ENCODE peak calls at places on chromosomes 12 and 14, in nine cellular contexts. A, K, M, O, S, H, B, P and I are unnamed samples.

GRCh38 chr14:21030531-21030930 is 514 bp downstream of the TPPP2 start:
- DNase-seq in M (no peak), S (no peak), H (no peak), A (no peak), B (no peak), O (no peak), K (no peak), P (no peak), I (no peak)

GRCh38 chr12:53115112-53115890 is 12.0 kb downstream of the SOAT2 start:
- DNase-seq in O (no peak), K (no peak), M (no peak), A (no peak), S (no peak), H (no peak), B (no peak), P (no peak), I (no peak)

GRCh38 chr12:31440586-31440985 is 114.6 kb upstream of the SINHCAF start:
- DNase-seq in M (no peak), O (no peak), B (no peak), S (no peak), K (no peak), H (no peak), P (no peak), A (no peak), I (no peak)

GRCh38 chr14:58280954-58281787 is 17.2 kb upstream of the ARID4A start:
- DNase-seq in A (peak; percentile 95), K (peak; percentile 44), P (no peak), B (peak; percentile 34), H (peak; percentile 54), S (no peak), M (peak; percentile 72), O (peak; percentile 92), I (no peak)

GRCh38 chr12:130818381-130819247 is 20.4 kb downstream of the STX2 start:
- DNase-seq in H (peak; percentile 66), P (peak; percentile 86), S (peak; percentile 78), B (peak; percentile 67), O (no peak), M (peak; percentile 49), K (peak; percentile 78), A (peak; percentile 46), I (peak; percentile 76)

GRCh38 chr12:106883421-106883820 is 72.3 kb upstream of the TMEM263 start:
- DNase-seq in M (no peak), A (peak; percentile 39), K (no peak), H (no peak), B (no peak), P (no peak), S (no peak), O (peak; percentile 80), I (no peak)

GRCh38 chr12:91216871-91217270 is 34.3 kb upstream of the DCN start:
- DNase-seq in K (no peak), B (no peak), H (no peak), M (no peak), P (no peak), A (no peak), O (peak; percentile 29), S (no peak), I (no peak)

GRCh38 chr14:85576848-85577541 is 47.1 kb downstream of the FLRT2 start:
- DNase-seq in B (no peak), O (peak; percentile 35), P (no peak), S (no peak), M (no peak), A (no peak), H (no peak), K (no peak), I (no peak)

GRCh38 chr12:61750604-61751003 is 509.6 kb upstream of the USP15 start:
- DNase-seq in M (no peak), A (peak; percentile 0), P (no peak), O (no peak), K (no peak), B (no peak), H (no peak), S (no peak), I (no peak)

GRCh38 chr12:56840922-56841321 is 77.8 kb downstream of the HSD17B6 start:
- DNase-seq in K (peak; percentile 8), B (no peak), S (peak; percentile 24), A (peak; percentile 15), O (peak; percentile 18), P (no peak), H (no peak), M (no peak), I (no peak)

GRCh38 chr14:30906752-30907658 is 32.6 kb downstream of the COCH start:
- DNase-seq in B (no peak), P (no peak), M (peak; percentile 47), A (peak; percentile 56), O (peak; percentile 15), H (peak; percentile 51), S (no peak), K (no peak), I (no peak)

GRCh38 chr12:40152783-40153383 is 47.0 kb upstream of the SLC2A13 start:
- DNase-seq in S (peak; percentile 19), O (peak; percentile 32), M (peak; percentile 65), H (peak; percentile 53), B (peak; percentile 54), A (peak; percentile 60), K (peak; percentile 59), P (peak; percentile 77), I (no peak)

GRCh38 chr12:27015730-27016076 is 1.5 kb upstream of the TM7SF3 start:
- DNase-seq in S (no peak), P (no peak), O (peak; percentile 56), H (peak; percentile 77), B (no peak), M (peak; percentile 57), A (peak; percentile 63), K (no peak), I (no peak)

GRCh38 chr12:98998697-98999299 is 353.7 kb downstream of the APAF1 start:
- DNase-seq in A (peak; percentile 58), K (no peak), B (no peak), O (peak; percentile 38), H (peak; percentile 26), P (no peak), M (peak; percentile 47), S (no peak), I (no peak)

GRCh38 chr12:16606201-16606849 is 363 bp upstream of the LMO3 start:
- DNase-seq in A (peak; percentile 72), B (peak; percentile 28), M (no peak), H (no peak), S (no peak), K (no peak), P (peak; percentile 78), O (peak; percentile 27), I (peak; percentile 14)

GRCh38 chr14:104264495-104265265 is 126.3 kb downstream of the KIF26A start:
- DNase-seq in O (no peak), P (no peak), M (no peak), A (no peak), K (no peak), S (peak; percentile 12), H (no peak), B (peak; percentile 7), I (peak; percentile 40)

GRCh38 chr14:103767306-103767894 is 51.8 kb downstream of the ZFYVE21 start:
- DNase-seq in B (no peak), O (peak; percentile 37), K (no peak), A (peak; percentile 66), M (no peak), P (no peak), S (no peak), H (no peak), I (no peak)

DNA sequence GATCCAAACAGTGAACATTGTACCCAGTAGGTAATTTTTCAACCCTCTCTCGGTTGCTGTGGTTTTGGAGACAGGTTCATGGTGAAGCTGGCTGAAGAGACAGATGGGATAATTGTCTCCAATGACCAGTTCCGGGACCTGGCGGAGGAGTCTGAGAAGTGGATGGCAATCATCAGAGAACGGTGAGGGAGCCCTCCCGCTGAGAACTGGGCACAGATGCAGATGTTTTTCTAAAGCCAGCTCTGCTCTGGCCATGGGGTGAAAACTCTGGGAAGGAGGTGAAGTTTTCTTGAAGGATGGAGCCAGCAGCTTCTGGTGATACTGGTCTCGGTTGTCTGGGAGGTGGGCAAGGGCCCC is 6.2 kb downstream of the KHNYN start:
- DNase-seq in H (no peak), P (no peak), S (no peak), M (no peak), O (no peak), B (no peak), K (no peak), A (no peak), I (no peak)
- H3K4me1 ChIP-seq in H (peaks cover 32% of the 10 kb centered on the region), P (no peaks in the 10 kb centered on the region), S (peaks cover 5% of the 10 kb centered on the region), M (peaks cover 7% of the 10 kb centered on the region), O (peaks cover 12% of the 10 kb centered on the region), B (peaks cover 29% of the 10 kb centered on the region), K (peaks cover 18% of the 10 kb centered on the region), A (peaks cover 4% of the 10 kb centered on the region), I (peaks cover 26% of the 10 kb centered on the region)

DNA sequence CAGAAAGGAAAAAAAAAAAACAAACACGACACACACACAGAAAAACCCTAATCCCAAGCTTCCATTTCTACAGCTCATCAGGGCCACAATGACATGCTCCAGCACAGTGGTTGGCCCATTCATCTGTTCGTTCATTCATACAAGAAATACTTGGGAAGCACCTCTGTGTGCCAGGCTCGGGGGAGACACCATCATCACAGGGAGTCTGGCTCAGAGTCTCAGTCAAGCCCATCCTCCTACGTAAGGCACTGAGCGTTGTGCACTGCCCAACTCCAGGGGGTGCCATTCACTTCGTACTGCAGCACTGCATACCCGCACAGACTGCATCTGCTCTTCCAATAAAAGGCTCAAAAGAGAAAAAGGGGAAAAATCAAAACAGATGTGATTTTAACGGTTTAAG is 15.3 kb downstream of the VPS37B start:
- DNase-seq in O (peak; percentile 51), S (no peak), K (no peak), B (no peak), M (peak; percentile 74), P (no peak), H (no peak), A (peak; percentile 73), I (peak; percentile 28)
- H3K4me1 ChIP-seq in O (peaks cover 22% of the 10 kb centered on the region), S (peaks cover 11% of the 10 kb centered on the region), K (peaks cover 28% of the 10 kb centered on the region), B (peaks cover 32% of the 10 kb centered on the region), M (peaks cover 11% of the 10 kb centered on the region), P (peaks cover 23% of the 10 kb centered on the region), H (peaks cover 43% of the 10 kb centered on the region), A (peaks cover 10% of the 10 kb centered on the region), I (peaks cover 24% of the 10 kb centered on the region)

GRCh38 chr12:110534811-110535210 is 32.7 kb downstream of the RAD9B start:
- DNase-seq in A (no peak), M (no peak), O (no peak), B (no peak), S (no peak), K (no peak), P (no peak), H (no peak), I (no peak)
- H3K4me1 ChIP-seq in A (peaks cover 75% of the 10 kb centered on the region), M (peaks cover 15% of the 10 kb centered on the region), O (peaks cover 15% of the 10 kb centered on the region), B (no peaks in the 10 kb centered on the region), S (peaks cover 11% of the 10 kb centered on the region), K (peaks cover 56% of the 10 kb centered on the region), P (peaks cover 3% of the 10 kb centered on the region), H (no peaks in the 10 kb centered on the region), I (peaks cover 45% of the 10 kb centered on the region)

DNA sequence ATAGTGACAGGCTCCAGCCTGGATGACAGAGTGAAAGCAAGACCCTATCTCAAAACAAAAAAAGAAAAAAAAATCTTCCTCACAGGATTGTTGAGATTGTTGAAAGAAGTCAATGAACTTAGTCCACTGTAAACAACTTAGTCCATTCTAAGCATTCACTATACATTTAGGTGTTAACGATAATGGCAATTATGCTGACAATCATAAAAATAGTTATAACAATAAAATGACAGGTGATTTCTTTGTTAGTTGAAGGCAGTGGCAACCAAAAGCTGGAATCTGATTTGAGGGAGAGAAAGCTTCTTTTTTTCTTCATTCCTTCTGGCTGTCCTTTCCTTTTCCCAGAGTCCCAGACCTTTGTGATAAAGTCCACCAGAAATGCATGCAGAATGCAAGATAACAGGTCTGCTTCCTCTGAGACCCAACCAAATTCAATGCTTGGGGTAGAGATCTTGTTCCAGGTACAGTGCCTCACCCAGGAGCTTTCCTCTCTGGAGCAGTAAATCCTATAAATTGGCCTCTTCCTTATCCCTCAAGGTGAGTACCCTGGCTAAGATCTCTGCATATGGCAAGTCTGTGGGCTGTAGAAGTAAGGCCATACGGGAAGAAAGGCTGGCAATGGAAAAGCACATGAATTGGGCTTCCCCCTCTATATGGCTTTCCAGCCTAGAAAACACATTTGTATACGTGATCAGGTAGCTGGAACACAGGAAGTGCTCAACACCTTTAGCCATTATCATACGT is 52.5 kb downstream of the PAX9 start:
- DNase-seq in S (no peak), A (no peak), O (no peak), H (no peak), P (no peak), M (no peak), K (no peak), B (no peak), I (no peak)
- H3K4me1 ChIP-seq in S (no peaks in the 10 kb centered on the region), A (no peaks in the 10 kb centered on the region), O (no peaks in the 10 kb centered on the region), H (no peaks in the 10 kb centered on the region), P (no peaks in the 10 kb centered on the region), M (no peaks in the 10 kb centered on the region), K (no peaks in the 10 kb centered on the region), B (no peaks in the 10 kb centered on the region), I (no peaks in the 10 kb centered on the region)